ENCODE peak calls at places on chromosomes 4 and X, in ten cellular contexts. G is NCI-H2081; T is activated CD4-positive, alpha-beta T cell treated with anti-CD3 and anti-CD28 coated beads, Interleukin-2, amount 10 ng/mL, durations not matched to agents 7 days and 5 days; Q is HEK293T; J is EL; N is NCI-H524; B is HuH-7.5; E is stimulated activated CD4-positive, alpha-beta T cell treated with anti-CD3 and anti-CD28 coated beads, TNF-alpha, amount 100 ng/mL, for 24 hours; Y is MM.1S; M is left ventricle myocardium inferior. X is an unnamed sample.
A peak's percentile ranks its signal among the peaks of the same experiment; 100 is the strongest.

GRCh38 chrX:40148439-40149285 is 50.9 kb upstream of the BCOR start:
- DNase-seq in Y (no peak), N (no peak), M (no peak), Q (no peak), J (no peak), B (no peak), E (no peak), G (no peak), T (no peak), X (no peak)

GRCh38 chr4:119016636-119017035 is 119.0 kb upstream of the MYOZ2 start:
- DNase-seq in B (no peak), J (peak; percentile 69), Y (no peak), M (no peak), G (no peak), T (no peak), N (no peak), Q (no peak), E (no peak), X (no peak)

GRCh38 chrX:7307720-7308119 is 159.8 kb upstream of the PUDP start:
- DNase-seq in N (no peak), B (no peak), Q (no peak), Y (no peak), M (no peak), G (no peak), E (no peak), T (no peak), J (no peak), X (no peak)

GRCh38 chrX:3317191-3317718 is 29.2 kb downstream of the MXRA5 start:
- DNase-seq in T (no peak), G (no peak), B (no peak), Q (no peak), E (no peak), M (no peak), Y (no peak), J (no peak), N (no peak), X (no peak)

GRCh38 chr4:84847978-84848377 is 118.5 kb downstream of the WDFY3 start:
- DNase-seq in M (no peak), N (no peak), E (no peak), Y (no peak), Q (no peak), G (no peak), J (no peak), B (no peak), T (no peak), X (no peak)

GRCh38 chr4:99683913-99684312 is 26.3 kb upstream of the C4orf54 start:
- DNase-seq in Y (no peak), M (no peak), N (peak; percentile 14), B (no peak), Q (no peak), T (no peak), G (no peak), E (no peak), J (no peak), X (no peak)

GRCh38 chr4:154490261-154490588 is 1.4 kb downstream of the DCHS2 start:
- DNase-seq in B (no peak), Y (no peak), G (no peak), Q (no peak), J (no peak), E (no peak), T (no peak), N (no peak), M (no peak), X (no peak)

GRCh38 chr4:138062929-138063328 is 179.2 kb downstream of the SLC7A11 start:
- DNase-seq in J (peak; percentile 54), N (no peak), G (no peak), M (no peak), E (no peak), T (no peak), Q (no peak), B (no peak), Y (no peak), X (no peak)

GRCh38 chr4:98468744-98469143 is 189.7 kb downstream of the TSPAN5 start:
- DNase-seq in T (no peak), B (no peak), M (peak; percentile 32), Q (no peak), E (no peak), Y (no peak), G (no peak), J (peak; percentile 44), N (no peak), X (no peak)

GRCh38 chr4:3317011-3317655 is 24.3 kb downstream of the RGS12 start:
- DNase-seq in G (no peak), B (no peak), E (no peak), Y (no peak), T (no peak), M (no peak), Q (no peak), N (no peak), J (no peak), X (no peak)